ENCODE peak calls at places on chromosome 1, in seven cellular contexts. D is H1; L is HT1080; U is activated gamma-delta T cell treated with anti-CD3 and anti-CD28 coated beads, Interleukin-2, amount 50 U/mL, for 16 hours; F is naive thymus-derived CD8-positive, alpha-beta T cell; S is heart right ventricle; V is fibroblast of mammary gland. X is an unnamed sample.

GRCh38 chr1:240790851-240791250 is 178.9 kb upstream of the GREM2 start:
- DNase-seq in L (no peak), V (peak), D (no peak), S (no peak), F (no peak), U (no peak), X (no peak)

GRCh38 chr1:8562881-8563865 is 245.3 kb downstream of the SLC45A1 start:
- DNase-seq in S (no peak), D (no peak), F (no peak), V (peak), U (no peak), L (no peak), X (no peak)

GRCh38 chr1:35369922-35370671 is 101.6 kb downstream of the ZMYM4 start:
- DNase-seq in U (no peak), V (peak), L (no peak), F (no peak), D (no peak), S (peak), X (peak)

GRCh38 chr1:103250441-103250861 is 142.1 kb upstream of the COL11A1 start:
- DNase-seq in D (peak), V (no peak), U (no peak), S (no peak), F (no peak), L (peak), X (no peak)

GRCh38 chr1:199273837-199274379 is 635.1 kb downstream of the PTPRC start:
- DNase-seq in V (peak), F (no peak), D (no peak), S (no peak), U (no peak), L (peak), X (no peak)

GRCh38 chr1:180611016-180611930 is 20.5 kb upstream of the XPR1 start:
- DNase-seq in D (no peak), L (peak), U (no peak), V (peak), S (no peak), F (no peak), X (no peak)

GRCh38 chr1:8120693-8121260 is 94.7 kb upstream of the ERRFI1 start:
- DNase-seq in F (no peak), V (peak), S (no peak), L (peak), D (no peak), U (no peak), X (no peak)

GRCh38 chr1:18618546-18619466 is 11.8 kb upstream of the PAX7 start:
- DNase-seq in S (no peak), D (no peak), F (no peak), U (no peak), V (peak), L (peak), X (no peak)

GRCh38 chr1:180994262-180994661 is 28.4 kb downstream of the STX6 start:
- DNase-seq in D (no peak), F (no peak), V (peak), U (no peak), S (no peak), L (no peak), X (no peak)

GRCh38 chr1:33815061-33815460 is 48.8 kb upstream of the HMGB4 start:
- DNase-seq in S (no peak), D (no peak), F (no peak), U (no peak), V (peak), L (peak), X (no peak)

GRCh38 chr1:7373251-7373650 is 397.8 kb upstream of the VAMP3 start:
- DNase-seq in S (no peak), L (no peak), D (no peak), V (no peak), U (no peak), F (no peak), X (no peak)

GRCh38 chr1:193069748-193070394 is 10.5 kb downstream of the RO60 start:
- DNase-seq in V (peak), U (no peak), F (no peak), D (no peak), S (no peak), L (peak), X (peak)

GRCh38 chr1:233097546-233098254 is 147.3 kb downstream of the NTPCR start:
- DNase-seq in S (no peak), V (peak), D (no peak), L (no peak), F (no peak), U (no peak), X (no peak)

GRCh38 chr1:118396279-118396678 is 211.3 kb upstream of the SPAG17 start:
- DNase-seq in V (no peak), D (no peak), L (no peak), U (no peak), F (no peak), S (no peak), X (no peak)

GRCh38 chr1:22064751-22065402 is 12.4 kb downstream of the CDC42 start:
- DNase-seq in S (no peak), U (no peak), D (no peak), L (no peak), F (no peak), V (peak), X (no peak)

GRCh38 chr1:90175490-90176157 is 180.7 kb downstream of the ZNF326 start:
- DNase-seq in L (no peak), U (no peak), S (no peak), V (peak), D (no peak), F (no peak), X (no peak)

GRCh38 chr1:64514197-64514765 is 44.4 kb downstream of the CACHD1 start:
- DNase-seq in D (no peak), U (no peak), L (peak), F (no peak), S (no peak), V (peak), X (peak)

X was measured in DMS 273 treated with DMSO at 0.1 percent for 48 hours.